ENCODE peak calls at places on chromosomes 16 and 17, in ten cellular contexts. B is bronchial epithelial cell; H is T follicular helper cell; T is HEK293T; F is AML-193; R is neural crest cell; Q is body of pancreas; U is A172; V is CD4-positive, CD25-positive, alpha-beta regulatory T cell; O is AG08395. C is an unnamed sample.
A peak's percentile ranks its signal among the peaks of the same experiment; 100 is the strongest.

GRCh38 chr16:55102077-55102476 is 171.4 kb downstream of the IRX5 start:
- DNase-seq in T (no peak), Q (no peak), R (no peak), F (no peak), V (no peak), U (no peak), O (no peak), H (no peak), B (no peak), C (no peak)

GRCh38 chr17:15278381-15278780 is 13.3 kb upstream of the PMP22 start:
- DNase-seq in O (no peak), V (no peak), Q (no peak), R (no peak), H (no peak), B (no peak), T (no peak), U (no peak), F (no peak), C (no peak)

GRCh38 chr17:79290726-79291125 is 216.1 kb downstream of the ENGASE start:
- DNase-seq in Q (no peak), O (no peak), V (no peak), H (no peak), U (no peak), R (no peak), F (no peak), T (no peak), B (no peak), C (no peak)

GRCh38 chr17:80845863-80846671 is 145.6 kb upstream of the CHMP6 start:
- DNase-seq in V (no peak), O (no peak), R (no peak), T (no peak), F (no peak), B (no peak), Q (no peak), H (no peak), U (no peak), C (no peak)

GRCh38 chr16:19116711-19117449 is 3.1 kb downstream of the ITPRIPL2 start:
- DNase-seq in V (no peak), Q (no peak), F (peak; percentile 0), T (no peak), R (no peak), H (no peak), O (no peak), U (no peak), B (peak; percentile 76), C (peak; percentile 20)

GRCh38 chr16:52537463-52537862 is 9.5 kb downstream of the TOX3 start:
- DNase-seq in B (peak; percentile 48), F (no peak), R (no peak), O (no peak), H (no peak), T (no peak), U (no peak), V (no peak), Q (no peak), C (no peak)

GRCh38 chr17:33981713-33982601 is 273.1 kb upstream of the CCL2 start:
- DNase-seq in B (no peak), R (no peak), H (no peak), V (no peak), O (no peak), T (peak; percentile 14), F (peak; percentile 7), U (no peak), Q (peak; percentile 27), C (peak; percentile 79)

GRCh38 chr16:82963653-82964052 is 336.9 kb downstream of the CDH13 start:
- DNase-seq in Q (no peak), B (no peak), V (no peak), U (no peak), R (no peak), O (no peak), T (no peak), F (no peak), H (no peak), C (no peak)

GRCh38 chr16:86492267-86492960 is 17.9 kb upstream of the FOXF1 start:
- DNase-seq in F (no peak), Q (no peak), B (no peak), T (no peak), V (no peak), R (no peak), O (no peak), U (no peak), H (no peak), C (no peak)

GRCh38 chr16:84598391-84598750 is 19.5 kb downstream of the COTL1 start:
- DNase-seq in U (no peak), Q (no peak), F (no peak), R (no peak), V (no peak), O (no peak), T (no peak), B (no peak), H (no peak), C (no peak)

GRCh38 chr17:45895304-45895968 is 1.1 kb downstream of the MAPT start:
- DNase-seq in Q (peak; percentile 20), R (peak; percentile 21), B (no peak), F (no peak), U (no peak), O (no peak), V (peak; percentile 29), T (peak; percentile 44), H (peak; percentile 26), C (no peak)

GRCh38 chr16:67882374-67883145 is 2.1 kb upstream of the NRN1L start:
- DNase-seq in Q (peak; percentile 34), H (no peak), T (no peak), U (no peak), B (no peak), V (no peak), F (no peak), R (no peak), O (no peak), C (no peak)

GRCh38 chr17:68623811-68624210 is 22.6 kb upstream of the FAM20A start:
- DNase-seq in B (no peak), F (no peak), R (no peak), T (no peak), O (peak; percentile 11), H (no peak), V (no peak), Q (no peak), U (no peak), C (no peak)

GRCh38 chr17:44360826-44361225 is 2.8 kb downstream of the FAM171A2 start:
- DNase-seq in T (no peak), F (no peak), H (no peak), Q (no peak), V (no peak), O (peak; percentile 54), U (no peak), B (no peak), R (no peak), C (no peak)

GRCh38 chr17:30788918-30789317 is 35.6 kb downstream of the CRLF3 start:
- DNase-seq in T (no peak), V (no peak), H (no peak), O (peak; percentile 48), F (no peak), B (no peak), R (no peak), Q (no peak), U (no peak), C (no peak)

GRCh38 chr16:48383204-48383876 is 1.9 kb downstream of the SIAH1 start:
- DNase-seq in Q (no peak), U (no peak), O (peak; percentile 54), B (no peak), F (no peak), H (no peak), V (no peak), T (no peak), R (no peak), C (no peak)

GRCh38 chr17:75773121-75773807 is 8.3 kb upstream of the GALK1 start:
- DNase-seq in U (no peak), B (no peak), F (no peak), H (no peak), R (no peak), O (no peak), Q (no peak), V (no peak), T (no peak), C (no peak)

GRCh38 chr16:84718-85452 is 6.9 kb downstream of the MPG start:
- DNase-seq in H (no peak), O (peak; percentile 95), V (peak; percentile 63), T (no peak), B (peak; percentile 81), F (peak; percentile 68), R (no peak), Q (peak; percentile 42), U (peak; percentile 98), C (peak; percentile 94)

GRCh38 chr17:7556627-7557026 is 1.9 kb upstream of the TNFSF13 start:
- DNase-seq in Q (no peak), F (no peak), V (no peak), T (no peak), O (no peak), R (no peak), B (no peak), U (no peak), H (no peak), C (no peak)

GRCh38 chr17:75758131-75758905 is 6.7 kb downstream of the GALK1 start:
- DNase-seq in F (peak; percentile 18), H (no peak), O (no peak), V (no peak), B (no peak), T (no peak), U (no peak), Q (no peak), R (no peak), C (no peak)

GRCh38 chr17:80792373-80792781 is 199.3 kb upstream of the CHMP6 start:
- DNase-seq in U (no peak), T (no peak), B (no peak), V (no peak), Q (no peak), F (no peak), O (peak; percentile 17), H (no peak), R (no peak), C (no peak)

GRCh38 chr17:81999975-82000802 is 22.5 kb downstream of the CENPX start:
- DNase-seq in U (no peak), B (no peak), H (no peak), V (no peak), R (no peak), O (no peak), Q (no peak), T (no peak), F (no peak), C (no peak)

GRCh38 chr16:1518626-1519135 is 14.8 kb upstream of the TMEM204 start:
- DNase-seq in H (no peak), T (no peak), U (no peak), F (no peak), R (no peak), B (no peak), O (no peak), V (no peak), Q (no peak), C (no peak)

C was measured in MV-4-11.